ENCODE peak calls at places on chromosomes 16 and 17, in four cellular contexts. K is NCI-H1417 treated with DMSO at 0.1 percent for 48 hours; F is activated CD8-positive, alpha-beta memory T cell treated with anti-CD3 and anti-CD28 coated beads for 48 hours; I is RWPE1. V is an unnamed sample.

GRCh38 chr17:43823350-43824084 is 9.4 kb downstream of the MPP3 start:
- DNase-seq in K (no peak), F (no peak), I (no peak), V (no peak)

GRCh38 chr16:84911490-84912216 is 91.9 kb downstream of the CRISPLD2 start:
- DNase-seq in K (no peak), F (no peak), I (no peak), V (no peak)

GRCh38 chr16:85447657-85448313 is 165.3 kb upstream of the GSE1 start:
- DNase-seq in K (no peak), F (no peak), I (no peak), V (no peak)

GRCh38 chr16:85051067-85051709 is 23.6 kb downstream of the KIAA0513 start:
- DNase-seq in K (no peak), F (no peak), I (no peak), V (no peak)

GRCh38 chr16:75326333-75326732 is 74.9 kb upstream of the BCAR1 start:
- DNase-seq in K (no peak), F (no peak), I (no peak), V (no peak)

GRCh38 chr16:28136751-28137434 is 73.4 kb upstream of the GSG1L start:
- DNase-seq in K (no peak), F (no peak), I (no peak), V (no peak)

GRCh38 chr16:57704905-57705852 is 10.6 kb downstream of the DRC7 start:
- DNase-seq in K (no peak), F (no peak), I (no peak), V (no peak)

GRCh38 chr17:80036715-80037477 is 454 bp downstream of the CCDC40 start:
- DNase-seq in K (peak; percentile 64), F (no peak), I (no peak), V (no peak)

GRCh38 chr16:24568392-24568791 is 29.0 kb downstream of the RBBP6 start:
- DNase-seq in K (no peak), F (no peak), I (no peak), V (no peak)

GRCh38 chr16:88922114-88922825 is 54.7 kb downstream of the CBFA2T3 start:
- DNase-seq in K (no peak), F (no peak), I (peak; percentile 75), V (no peak)

GRCh38 chr17:82920150-82920549 is 80.3 kb upstream of the ZNF750 start:
- DNase-seq in K (no peak), F (no peak), I (no peak), V (no peak)

GRCh38 chr17:70295732-70296131 is 126.4 kb downstream of the KCNJ2 start:
- DNase-seq in K (no peak), F (no peak), I (no peak), V (no peak)

GRCh38 chr17:42120161-42121065 is 754 bp downstream of the KAT2A start:
- DNase-seq in K (no peak), F (no peak), I (peak; percentile 48), V (no peak)

GRCh38 chr16:89357055-89357454 is 133.3 kb downstream of the ANKRD11 start:
- DNase-seq in K (no peak), F (no peak), I (peak; percentile 59), V (no peak)